ENCODE peak calls at places on chromosome 1, in nine cellular contexts. One of them, this sample, is unnamed.

GRCh38 chr1:117686907-117687306 is 81.1 kb downstream of the TENT5C start:
- DNase-seq in GM03348: peak; percentile 75
- DNase-seq in fibroblast of villous mesenchyme: peak; percentile 69
- DNase-seq in breast epithelium: no peak
- DNase-seq in progenitor cell of endocrine pancreas: no peak
- DNase-seq in GM19239: no peak
- DNase-seq in GM12865: no peak
- DNase-seq in pancreas: no peak
- DNase-seq in activated naive CD4-positive, alpha-beta T cell treated with Interleukin-2 at 50 U/mL for 16 hours: no peak
- DNase-seq in this sample: no peak

GRCh38 chr1:55244476-55245109 is 29.4 kb upstream of the USP24 start:
- DNase-seq in GM03348: peak; percentile 54
- DNase-seq in fibroblast of villous mesenchyme: peak; percentile 44
- DNase-seq in breast epithelium: no peak
- DNase-seq in progenitor cell of endocrine pancreas: no peak
- DNase-seq in GM19239: no peak
- DNase-seq in GM12865: no peak
- DNase-seq in pancreas: no peak
- DNase-seq in activated naive CD4-positive, alpha-beta T cell treated with Interleukin-2 at 50 U/mL for 16 hours: no peak
- DNase-seq in this sample: no peak

GRCh38 chr1:200740291-200741212 is 1.9 kb downstream of the CAMSAP2 start:
- DNase-seq in GM03348: peak; percentile 12
- DNase-seq in fibroblast of villous mesenchyme: peak; percentile 39
- DNase-seq in breast epithelium: no peak
- DNase-seq in progenitor cell of endocrine pancreas: no peak
- DNase-seq in GM19239: no peak
- DNase-seq in GM12865: no peak
- DNase-seq in pancreas: no peak
- DNase-seq in activated naive CD4-positive, alpha-beta T cell treated with Interleukin-2 at 50 U/mL for 16 hours: no peak
- DNase-seq in this sample: no peak

GRCh38 chr1:111857251-111857651 is 101.5 kb downstream of the DDX20 start:
- DNase-seq in GM03348: no peak
- DNase-seq in fibroblast of villous mesenchyme: no peak
- DNase-seq in breast epithelium: peak; percentile 19
- DNase-seq in progenitor cell of endocrine pancreas: no peak
- DNase-seq in GM19239: no peak
- DNase-seq in GM12865: no peak
- DNase-seq in pancreas: no peak
- DNase-seq in activated naive CD4-positive, alpha-beta T cell treated with Interleukin-2 at 50 U/mL for 16 hours: no peak
- DNase-seq in this sample: no peak

GRCh38 chr1:6588893-6589481 is 9.2 kb downstream of the ZBTB48 start:
- DNase-seq in GM03348: no peak
- DNase-seq in fibroblast of villous mesenchyme: no peak
- DNase-seq in breast epithelium: no peak
- DNase-seq in progenitor cell of endocrine pancreas: no peak
- DNase-seq in GM19239: no peak
- DNase-seq in GM12865: no peak
- DNase-seq in pancreas: no peak
- DNase-seq in activated naive CD4-positive, alpha-beta T cell treated with Interleukin-2 at 50 U/mL for 16 hours: no peak
- DNase-seq in this sample: no peak

GRCh38 chr1:82920418-82921248 is 1078.3 kb downstream of the TTLL7 start:
- DNase-seq in GM03348: no peak
- DNase-seq in fibroblast of villous mesenchyme: no peak
- DNase-seq in breast epithelium: no peak
- DNase-seq in progenitor cell of endocrine pancreas: no peak
- DNase-seq in GM19239: no peak
- DNase-seq in GM12865: no peak
- DNase-seq in pancreas: no peak
- DNase-seq in activated naive CD4-positive, alpha-beta T cell treated with Interleukin-2 at 50 U/mL for 16 hours: no peak
- DNase-seq in this sample: no peak

GRCh38 chr1:224266105-224266935 is 63.7 kb downstream of the NVL start:
- DNase-seq in GM03348: no peak
- DNase-seq in fibroblast of villous mesenchyme: peak; percentile 59
- DNase-seq in breast epithelium: no peak
- DNase-seq in progenitor cell of endocrine pancreas: no peak
- DNase-seq in GM19239: no peak
- DNase-seq in GM12865: peak; percentile 68
- DNase-seq in pancreas: no peak
- DNase-seq in activated naive CD4-positive, alpha-beta T cell treated with Interleukin-2 at 50 U/mL for 16 hours: no peak
- DNase-seq in this sample: no peak

GRCh38 chr1:155255243-155256100 is at the start of gene ENTREP3:
- DNase-seq in GM03348: peak; percentile 93
- DNase-seq in fibroblast of villous mesenchyme: peak; percentile 90
- DNase-seq in breast epithelium: peak; percentile 81
- DNase-seq in progenitor cell of endocrine pancreas: peak; percentile 84
- DNase-seq in GM19239: peak; percentile 93
- DNase-seq in GM12865: peak; percentile 87
- DNase-seq in pancreas: peak; percentile 81
- DNase-seq in activated naive CD4-positive, alpha-beta T cell treated with Interleukin-2 at 50 U/mL for 16 hours: peak; percentile 78
- DNase-seq in this sample: peak; percentile 85

GRCh38 chr1:185156321-185156853 is 366 bp downstream of the TRMT1L start:
- DNase-seq in GM03348: no peak
- DNase-seq in fibroblast of villous mesenchyme: peak; percentile 31
- DNase-seq in breast epithelium: no peak
- DNase-seq in progenitor cell of endocrine pancreas: no peak
- DNase-seq in GM19239: no peak
- DNase-seq in GM12865: peak; percentile 41
- DNase-seq in pancreas: no peak
- DNase-seq in activated naive CD4-positive, alpha-beta T cell treated with Interleukin-2 at 50 U/mL for 16 hours: no peak
- DNase-seq in this sample: no peak

GRCh38 chr1:33338495-33339211 is 17.8 kb upstream of the A3GALT2 start:
- DNase-seq in GM03348: peak; percentile 70
- DNase-seq in fibroblast of villous mesenchyme: peak; percentile 99
- DNase-seq in breast epithelium: peak; percentile 76
- DNase-seq in progenitor cell of endocrine pancreas: no peak
- DNase-seq in GM19239: no peak
- DNase-seq in GM12865: no peak
- DNase-seq in pancreas: peak; percentile 65
- DNase-seq in activated naive CD4-positive, alpha-beta T cell treated with Interleukin-2 at 50 U/mL for 16 hours: no peak
- DNase-seq in this sample: no peak

GRCh38 chr1:84665703-84666317 is 24.5 kb downstream of the SSX2IP start:
- DNase-seq in GM03348: peak; percentile 24
- DNase-seq in fibroblast of villous mesenchyme: no peak
- DNase-seq in breast epithelium: no peak
- DNase-seq in progenitor cell of endocrine pancreas: no peak
- DNase-seq in GM19239: no peak
- DNase-seq in GM12865: no peak
- DNase-seq in pancreas: no peak
- DNase-seq in activated naive CD4-positive, alpha-beta T cell treated with Interleukin-2 at 50 U/mL for 16 hours: no peak
- DNase-seq in this sample: no peak

GRCh38 chr1:171937938-171938337 is 96.6 kb downstream of the DNM3 start:
- DNase-seq in GM03348: no peak
- DNase-seq in fibroblast of villous mesenchyme: no peak
- DNase-seq in breast epithelium: no peak
- DNase-seq in progenitor cell of endocrine pancreas: no peak
- DNase-seq in GM19239: no peak
- DNase-seq in GM12865: no peak
- DNase-seq in pancreas: no peak
- DNase-seq in activated naive CD4-positive, alpha-beta T cell treated with Interleukin-2 at 50 U/mL for 16 hours: no peak
- DNase-seq in this sample: no peak

GRCh38 chr1:167849656-167850055 is 64.3 kb downstream of the ADCY10 start:
- DNase-seq in GM03348: no peak
- DNase-seq in fibroblast of villous mesenchyme: no peak
- DNase-seq in breast epithelium: no peak
- DNase-seq in progenitor cell of endocrine pancreas: no peak
- DNase-seq in GM19239: no peak
- DNase-seq in GM12865: no peak
- DNase-seq in pancreas: no peak
- DNase-seq in activated naive CD4-positive, alpha-beta T cell treated with Interleukin-2 at 50 U/mL for 16 hours: no peak
- DNase-seq in this sample: no peak